ENCODE peak calls at places on chromosomes 6 and 20, in eight cellular contexts. One of them, this sample, is unnamed.

GRCh38 chr6:28789553-28790083 is 134.2 kb downstream of the TRIM27 start:
- DNase-seq in body of pancreas: no peak
- DNase-seq in GM10248: no peak
- DNase-seq in lower lobe of right lung: no peak
- DNase-seq in dorsolateral prefrontal cortex: no peak
- DNase-seq in cardiac fibroblast: peak; percentile 87
- DNase-seq in neural crest cell: no peak
- DNase-seq in right lobe of liver: no peak
- DNase-seq in this sample: peak; percentile 59

GRCh38 chr20:17709361-17710293 is 9.9 kb downstream of the BANF2 start:
- DNase-seq in dorsolateral prefrontal cortex: no peak
- DNase-seq in cardiac fibroblast: no peak
- DNase-seq in lower lobe of right lung: no peak
- DNase-seq in neural crest cell: no peak
- DNase-seq in right lobe of liver: no peak
- DNase-seq in GM10248: no peak
- DNase-seq in body of pancreas: no peak
- DNase-seq in this sample: no peak

GRCh38 chr6:134541001-134541400 is 223.1 kb upstream of the SGK1 start:
- DNase-seq in neural crest cell: no peak
- DNase-seq in lower lobe of right lung: no peak
- DNase-seq in dorsolateral prefrontal cortex: no peak
- DNase-seq in right lobe of liver: no peak
- DNase-seq in GM10248: no peak
- DNase-seq in body of pancreas: no peak
- DNase-seq in cardiac fibroblast: no peak
- DNase-seq in this sample: no peak

GRCh38 chr6:44035621-44036020 is 91.6 kb downstream of the MRPL14 start:
- DNase-seq in neural crest cell: no peak
- DNase-seq in right lobe of liver: no peak
- DNase-seq in lower lobe of right lung: no peak
- DNase-seq in GM10248: no peak
- DNase-seq in cardiac fibroblast: peak; percentile 78
- DNase-seq in body of pancreas: no peak
- DNase-seq in dorsolateral prefrontal cortex: no peak
- DNase-seq in this sample: no peak

GRCh38 chr6:24825130-24825630 is 26.5 kb upstream of the ARMH2 start:
- DNase-seq in body of pancreas: peak; percentile 22
- DNase-seq in right lobe of liver: no peak
- DNase-seq in cardiac fibroblast: no peak
- DNase-seq in GM10248: no peak
- DNase-seq in dorsolateral prefrontal cortex: no peak
- DNase-seq in neural crest cell: no peak
- DNase-seq in lower lobe of right lung: no peak
- DNase-seq in this sample: no peak

GRCh38 chr6:163327936-163328335 is 86.6 kb upstream of the QKI start:
- DNase-seq in neural crest cell: no peak
- DNase-seq in cardiac fibroblast: no peak
- DNase-seq in dorsolateral prefrontal cortex: no peak
- DNase-seq in right lobe of liver: no peak
- DNase-seq in body of pancreas: no peak
- DNase-seq in lower lobe of right lung: no peak
- DNase-seq in GM10248: no peak
- DNase-seq in this sample: no peak

GRCh38 chr6:41208439-41209106 is 7.6 kb upstream of the TREML2 start:
- DNase-seq in GM10248: no peak
- DNase-seq in body of pancreas: no peak
- DNase-seq in dorsolateral prefrontal cortex: no peak
- DNase-seq in neural crest cell: no peak
- DNase-seq in right lobe of liver: no peak
- DNase-seq in lower lobe of right lung: no peak
- DNase-seq in cardiac fibroblast: no peak
- DNase-seq in this sample: no peak

GRCh38 chr6:52929321-52930164 is 20.0 kb upstream of the GSTA3 start:
- DNase-seq in cardiac fibroblast: peak; percentile 79
- DNase-seq in body of pancreas: peak; percentile 36
- DNase-seq in dorsolateral prefrontal cortex: no peak
- DNase-seq in neural crest cell: no peak
- DNase-seq in GM10248: no peak
- DNase-seq in lower lobe of right lung: no peak
- DNase-seq in right lobe of liver: peak; percentile 77
- DNase-seq in this sample: no peak

GRCh38 chr6:146914563-146915483 is 289.4 kb upstream of the STXBP5 start:
- DNase-seq in dorsolateral prefrontal cortex: no peak
- DNase-seq in cardiac fibroblast: peak; percentile 98
- DNase-seq in body of pancreas: peak; percentile 12
- DNase-seq in GM10248: no peak
- DNase-seq in lower lobe of right lung: no peak
- DNase-seq in right lobe of liver: no peak
- DNase-seq in neural crest cell: no peak
- DNase-seq in this sample: no peak

GRCh38 chr6:167589615-167589940 is 237.1 kb upstream of the AFDN start:
- DNase-seq in right lobe of liver: no peak
- DNase-seq in body of pancreas: no peak
- DNase-seq in GM10248: no peak
- DNase-seq in lower lobe of right lung: no peak
- DNase-seq in neural crest cell: no peak
- DNase-seq in cardiac fibroblast: no peak
- DNase-seq in dorsolateral prefrontal cortex: no peak
- DNase-seq in this sample: no peak

GRCh38 chr20:52593634-52594033 is 378.5 kb upstream of the TSHZ2 start:
- DNase-seq in GM10248: no peak
- DNase-seq in cardiac fibroblast: no peak
- DNase-seq in dorsolateral prefrontal cortex: no peak
- DNase-seq in body of pancreas: no peak
- DNase-seq in lower lobe of right lung: no peak
- DNase-seq in right lobe of liver: no peak
- DNase-seq in neural crest cell: no peak
- DNase-seq in this sample: no peak

GRCh38 chr6:53862517-53863457 is 68.0 kb downstream of the LRRC1 start:
- DNase-seq in cardiac fibroblast: peak; percentile 62
- DNase-seq in GM10248: no peak
- DNase-seq in body of pancreas: no peak
- DNase-seq in dorsolateral prefrontal cortex: no peak
- DNase-seq in neural crest cell: no peak
- DNase-seq in lower lobe of right lung: no peak
- DNase-seq in right lobe of liver: no peak
- DNase-seq in this sample: no peak

GRCh38 chr20:46327557-46327956 is 19.3 kb upstream of the CDH22 start:
- DNase-seq in lower lobe of right lung: no peak
- DNase-seq in dorsolateral prefrontal cortex: no peak
- DNase-seq in cardiac fibroblast: no peak
- DNase-seq in body of pancreas: no peak
- DNase-seq in right lobe of liver: no peak
- DNase-seq in GM10248: no peak
- DNase-seq in neural crest cell: no peak
- DNase-seq in this sample: no peak

GRCh38 chr20:49969946-49970345 is 12.8 kb upstream of the SNAI1 start:
- DNase-seq in body of pancreas: no peak
- DNase-seq in right lobe of liver: no peak
- DNase-seq in neural crest cell: no peak
- DNase-seq in cardiac fibroblast: no peak
- DNase-seq in GM10248: no peak
- DNase-seq in dorsolateral prefrontal cortex: no peak
- DNase-seq in lower lobe of right lung: no peak
- DNase-seq in this sample: no peak

GRCh38 chr20:49961413-49961812 is 21.4 kb upstream of the SNAI1 start:
- DNase-seq in neural crest cell: no peak
- DNase-seq in cardiac fibroblast: no peak
- DNase-seq in body of pancreas: no peak
- DNase-seq in lower lobe of right lung: no peak
- DNase-seq in dorsolateral prefrontal cortex: no peak
- DNase-seq in right lobe of liver: no peak
- DNase-seq in GM10248: no peak
- DNase-seq in this sample: no peak

GRCh38 chr20:49969234-49969633 is 13.5 kb upstream of the SNAI1 start:
- DNase-seq in neural crest cell: no peak
- DNase-seq in body of pancreas: no peak
- DNase-seq in cardiac fibroblast: no peak
- DNase-seq in lower lobe of right lung: no peak
- DNase-seq in GM10248: no peak
- DNase-seq in dorsolateral prefrontal cortex: no peak
- DNase-seq in right lobe of liver: no peak
- DNase-seq in this sample: no peak

GRCh38 chr20:49965781-49966304 is 16.9 kb upstream of the SNAI1 start:
- DNase-seq in neural crest cell: no peak
- DNase-seq in dorsolateral prefrontal cortex: no peak
- DNase-seq in right lobe of liver: no peak
- DNase-seq in lower lobe of right lung: no peak
- DNase-seq in body of pancreas: peak; percentile 33
- DNase-seq in cardiac fibroblast: no peak
- DNase-seq in GM10248: no peak
- DNase-seq in this sample: no peak

GRCh38 chr20:49964964-49965780 is 17.6 kb upstream of the SNAI1 start:
- DNase-seq in GM10248: peak; percentile 58
- DNase-seq in neural crest cell: peak; percentile 57
- DNase-seq in cardiac fibroblast: peak; percentile 52
- DNase-seq in body of pancreas: peak; percentile 40
- DNase-seq in lower lobe of right lung: no peak
- DNase-seq in right lobe of liver: no peak
- DNase-seq in dorsolateral prefrontal cortex: no peak
- DNase-seq in this sample: peak; percentile 47
- TF ChIP-seq CTCF in GM10248: peak; percentile 43
- TF ChIP-seq CTCF in neural crest cell: peak; percentile 71
- TF ChIP-seq CTCF in cardiac fibroblast: peak; percentile 89
- TF ChIP-seq CTCF in body of pancreas: peak; percentile 41
- TF ChIP-seq CTCF in lower lobe of right lung: peak; percentile 48
- TF ChIP-seq CTCF in right lobe of liver: peak; percentile 45
- TF ChIP-seq CTCF in dorsolateral prefrontal cortex: peak; percentile 33
- TF ChIP-seq CTCF in this sample: peak; percentile 68

DNA sequence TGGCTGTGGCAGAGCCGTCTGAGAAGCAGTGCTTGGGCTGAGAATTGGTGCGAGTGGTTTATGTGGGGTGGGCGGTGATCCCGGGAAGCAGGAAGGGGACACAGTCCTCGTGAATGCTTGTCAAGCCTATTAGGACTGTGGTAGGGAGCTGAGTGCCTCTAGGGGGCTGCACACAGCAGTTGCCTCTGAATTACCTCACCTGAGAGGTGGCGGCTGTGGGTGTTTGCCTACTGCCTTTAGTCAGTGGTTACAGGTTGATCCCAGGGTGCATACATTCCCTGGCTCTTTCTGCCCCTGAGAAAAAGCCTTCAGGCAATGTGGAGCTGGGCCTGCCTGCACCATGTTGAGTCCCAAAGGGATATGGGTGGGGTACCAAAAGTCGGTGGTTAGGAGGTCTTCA is 5.2 kb downstream of the AP5S1 start:
- DNase-seq in right lobe of liver: no peak
- DNase-seq in dorsolateral prefrontal cortex: no peak
- DNase-seq in neural crest cell: no peak
- DNase-seq in lower lobe of right lung: no peak
- DNase-seq in GM10248: no peak
- DNase-seq in body of pancreas: no peak
- DNase-seq in cardiac fibroblast: no peak
- DNase-seq in this sample: no peak
- TF ChIP-seq CTCF in right lobe of liver: no peak
- TF ChIP-seq CTCF in dorsolateral prefrontal cortex: no peak
- TF ChIP-seq CTCF in neural crest cell: no peak
- TF ChIP-seq CTCF in lower lobe of right lung: no peak
- TF ChIP-seq CTCF in GM10248: no peak
- TF ChIP-seq CTCF in body of pancreas: no peak
- TF ChIP-seq CTCF in cardiac fibroblast: no peak
- TF ChIP-seq CTCF in this sample: no peak

DNA sequence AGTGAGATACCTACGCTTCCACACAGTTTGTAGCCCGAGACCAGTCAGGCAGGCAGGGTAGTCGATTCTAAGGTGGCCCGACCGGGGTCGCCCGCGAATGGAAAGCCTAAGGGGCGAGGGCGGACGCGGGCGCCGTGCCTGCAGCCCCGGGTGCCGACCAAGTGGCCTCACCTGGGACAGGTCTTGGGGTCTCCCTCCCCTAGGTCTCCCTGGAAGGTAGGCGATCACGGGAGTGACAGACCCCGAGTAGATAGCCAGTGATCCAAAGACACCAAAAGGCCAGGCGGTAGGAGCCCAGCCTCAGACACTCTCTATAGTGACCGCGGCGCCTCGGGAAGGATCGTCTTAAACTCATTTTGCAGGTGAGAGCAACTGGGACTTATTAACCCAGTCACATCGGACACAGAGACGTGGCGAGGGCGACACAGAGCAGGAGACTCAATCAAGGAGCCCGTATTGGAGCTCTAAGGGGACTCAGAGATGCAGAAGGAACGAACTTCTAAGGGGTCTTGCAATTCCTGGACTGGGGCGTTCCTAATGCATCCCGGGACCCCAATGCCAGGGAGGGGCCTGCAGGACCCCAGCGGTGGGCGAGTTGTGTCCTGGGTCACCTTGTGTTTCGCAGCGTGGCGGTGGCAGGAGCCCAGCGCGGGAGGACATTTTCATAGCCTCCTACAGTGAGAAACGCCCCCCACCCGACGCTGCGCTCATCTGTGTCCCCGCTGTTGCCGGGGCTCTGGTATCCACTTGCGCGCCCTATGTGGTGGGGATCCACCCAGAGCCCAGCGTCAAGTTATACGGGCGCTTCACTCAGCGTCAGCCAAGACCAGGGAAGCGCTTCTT is 2.1 kb upstream of the VSX1 start:
- DNase-seq in right lobe of liver: no peak
- DNase-seq in cardiac fibroblast: no peak
- DNase-seq in GM10248: no peak
- DNase-seq in lower lobe of right lung: no peak
- DNase-seq in neural crest cell: peak; percentile 48
- DNase-seq in dorsolateral prefrontal cortex: no peak
- DNase-seq in body of pancreas: no peak
- DNase-seq in this sample: peak; percentile 24
- TF ChIP-seq CTCF in right lobe of liver: no peak
- TF ChIP-seq CTCF in cardiac fibroblast: no peak
- TF ChIP-seq CTCF in GM10248: no peak
- TF ChIP-seq CTCF in lower lobe of right lung: peak; percentile 43
- TF ChIP-seq CTCF in neural crest cell: peak; percentile 62
- TF ChIP-seq CTCF in dorsolateral prefrontal cortex: no peak
- TF ChIP-seq CTCF in body of pancreas: no peak
- TF ChIP-seq CTCF in this sample: no peak

GRCh38 chr6:109382576-109383437 is 540 bp upstream of the CD164 start:
- DNase-seq in cardiac fibroblast: peak; percentile 97
- DNase-seq in right lobe of liver: peak; percentile 96
- DNase-seq in neural crest cell: peak; percentile 81
- DNase-seq in lower lobe of right lung: peak; percentile 96
- DNase-seq in body of pancreas: peak; percentile 91
- DNase-seq in dorsolateral prefrontal cortex: peak; percentile 80
- DNase-seq in GM10248: peak; percentile 90
- DNase-seq in this sample: peak; percentile 94

GRCh38 chr6:109381007-109381746 is 1.1 kb downstream of the CD164 start:
- DNase-seq in cardiac fibroblast: no peak
- DNase-seq in neural crest cell: no peak
- DNase-seq in lower lobe of right lung: no peak
- DNase-seq in dorsolateral prefrontal cortex: no peak
- DNase-seq in right lobe of liver: no peak
- DNase-seq in body of pancreas: no peak
- DNase-seq in GM10248: no peak
- DNase-seq in this sample: peak; percentile 37

GRCh38 chr6:109381747-109382575 is at the start of gene CD164:
- DNase-seq in GM10248: peak; percentile 93
- DNase-seq in right lobe of liver: peak; percentile 96
- DNase-seq in cardiac fibroblast: peak; percentile 96
- DNase-seq in body of pancreas: peak; percentile 93
- DNase-seq in lower lobe of right lung: peak; percentile 94
- DNase-seq in neural crest cell: peak; percentile 92
- DNase-seq in dorsolateral prefrontal cortex: peak; percentile 86
- DNase-seq in this sample: peak; percentile 94

GRCh38 chr6:109379706-109380105 is 2.6 kb downstream of the CD164 start:
- DNase-seq in cardiac fibroblast: peak; percentile 49
- DNase-seq in lower lobe of right lung: no peak
- DNase-seq in neural crest cell: no peak
- DNase-seq in GM10248: no peak
- DNase-seq in right lobe of liver: no peak
- DNase-seq in body of pancreas: no peak
- DNase-seq in dorsolateral prefrontal cortex: no peak
- DNase-seq in this sample: no peak

GRCh38 chr6:109383438-109383940 is 1.2 kb upstream of the CD164 start:
- DNase-seq in cardiac fibroblast: no peak
- DNase-seq in body of pancreas: no peak
- DNase-seq in lower lobe of right lung: no peak
- DNase-seq in right lobe of liver: no peak
- DNase-seq in GM10248: no peak
- DNase-seq in dorsolateral prefrontal cortex: no peak
- DNase-seq in neural crest cell: no peak
- DNase-seq in this sample: no peak
- TF ChIP-seq CTCF in cardiac fibroblast: no peak
- TF ChIP-seq CTCF in body of pancreas: no peak
- TF ChIP-seq CTCF in lower lobe of right lung: no peak
- TF ChIP-seq CTCF in right lobe of liver: no peak
- TF ChIP-seq CTCF in GM10248: no peak
- TF ChIP-seq CTCF in dorsolateral prefrontal cortex: no peak
- TF ChIP-seq CTCF in neural crest cell: no peak
- TF ChIP-seq CTCF in this sample: no peak